ENCODE peak calls at places on chromosomes 6 and 20, in eight cellular contexts. L is RWPE1; O is stimulated activated CD4-positive, alpha-beta T cell treated with anti-CD3 and anti-CD28 coated beads, Interleukin-1b, Interleukin-23, amount 100 ng/mL, for 48 hours; K is ovary; T is HuH-7.5; X is HT-29; Q is nucleus accumbens; U is lung microvascular endothelial cell. F is an unnamed sample.

GRCh38 chr6:108748959-108749358 is 99.3 kb upstream of the ARMC2 start:
- DNase-seq in L (peak; percentile 23), O (no peak), K (no peak), T (no peak), X (no peak), Q (no peak), U (no peak), F (no peak)

GRCh38 chr6:107121266-107121665 is 6.0 kb upstream of the BEND3 start:
- DNase-seq in L (no peak), O (no peak), K (no peak), T (no peak), X (no peak), Q (no peak), U (no peak), F (no peak)

GRCh38 chr6:93013054-93013453 is 406.3 kb downstream of the EPHA7 start:
- DNase-seq in L (no peak), O (no peak), K (no peak), T (no peak), X (no peak), Q (no peak), U (no peak), F (no peak)

GRCh38 chr20:6055161-6055783 is 1.4 kb upstream of the LRRN4 start:
- DNase-seq in L (no peak), O (no peak), K (no peak), T (no peak), X (peak; percentile 49), Q (no peak), U (no peak), F (no peak)

GRCh38 chr6:91562955-91563354 is 976.1 kb upstream of the MAP3K7 start:
- DNase-seq in L (no peak), O (no peak), K (no peak), T (no peak), X (no peak), Q (no peak), U (no peak), F (no peak)

GRCh38 chr6:130923350-130923749 is 96.1 kb downstream of the SMLR1 start:
- DNase-seq in L (no peak), O (no peak), K (no peak), T (no peak), X (no peak), Q (no peak), U (no peak), F (no peak)

GRCh38 chr20:53901697-53902096 is 168.7 kb downstream of the BCAS1 start:
- DNase-seq in L (no peak), O (no peak), K (no peak), T (no peak), X (no peak), Q (no peak), U (no peak), F (no peak)

GRCh38 chr20:17490501-17490900 is 40.7 kb downstream of the BFSP1 start:
- DNase-seq in L (no peak), O (no peak), K (no peak), T (no peak), X (no peak), Q (no peak), U (no peak), F (no peak)

GRCh38 chr6:101539510-101540245 is 146.2 kb downstream of the GRIK2 start:
- DNase-seq in L (peak; percentile 26), O (no peak), K (no peak), T (no peak), X (no peak), Q (no peak), U (no peak), F (no peak)

GRCh38 chr6:36907781-36908180 is 22.0 kb downstream of the C6orf89 start:
- DNase-seq in L (no peak), O (no peak), K (peak; percentile 86), T (no peak), X (no peak), Q (no peak), U (peak; percentile 37), F (no peak)

GRCh38 chr6:40536442-40536841 is 50.7 kb downstream of the LRFN2 start:
- DNase-seq in L (no peak), O (no peak), K (no peak), T (no peak), X (peak; percentile 24), Q (no peak), U (peak; percentile 27), F (no peak)

GRCh38 chr6:7910654-7911344 is at the start of gene TXNDC5:
- DNase-seq in L (peak; percentile 82), O (peak; percentile 57), K (peak; percentile 79), T (peak; percentile 67), X (peak; percentile 72), Q (peak; percentile 70), U (peak; percentile 77), F (no peak)

GRCh38 chr6:138596126-138596525 is 96.8 kb upstream of the NHSL1 start:
- DNase-seq in L (no peak), O (no peak), K (no peak), T (no peak), X (no peak), Q (no peak), U (peak; percentile 41), F (no peak)

GRCh38 chr20:18837710-18838109 is 24.1 kb downstream of the SCP2D1 start:
- DNase-seq in L (no peak), O (no peak), K (no peak), T (no peak), X (no peak), Q (no peak), U (no peak), F (no peak)

GRCh38 chr6:157967486-157967885 is 14.2 kb upstream of the SYNJ2 start:
- DNase-seq in L (no peak), O (no peak), K (no peak), T (no peak), X (no peak), Q (no peak), U (no peak), F (no peak)

GRCh38 chr6:159941286-159942113 is 27.4 kb upstream of the IGF2R start:
- DNase-seq in L (no peak), O (peak; percentile 19), K (no peak), T (no peak), X (peak; percentile 57), Q (no peak), U (peak; percentile 49), F (no peak)

GRCh38 chr6:150266309-150266708 is 102.5 kb upstream of the IYD start:
- DNase-seq in L (no peak), O (no peak), K (no peak), T (no peak), X (no peak), Q (no peak), U (no peak), F (no peak)

GRCh38 chr20:44586986-44587980 is 4.9 kb downstream of the PKIG start:
- DNase-seq in L (no peak), O (no peak), K (no peak), T (no peak), X (no peak), Q (no peak), U (no peak), F (no peak)